ENCODE peak calls at places on chromosomes 5 and 9, in ten cellular contexts. One of them, this sample, is unnamed.

GRCh38 chr9:22084336-22085035 is 75.4 kb upstream of the CDKN2B start:
- DNase-seq in upper lobe of left lung: no peak
- DNase-seq in aorta: no peak
- DNase-seq in Panc1: no peak
- DNase-seq in endothelial cell of umbilical vein: peak; percentile 80
- DNase-seq in transverse colon: no peak
- DNase-seq in adipocyte: peak; percentile 89
- DNase-seq in naive thymus-derived CD4-positive, alpha-beta T cell: no peak
- DNase-seq in PC-9: peak; percentile 96
- DNase-seq in suprapubic skin: no peak
- DNase-seq in this sample: no peak

GRCh38 chr5:157744055-157745011 is 821 bp downstream of the LSM11 start:
- DNase-seq in upper lobe of left lung: no peak
- DNase-seq in aorta: peak; percentile 82
- DNase-seq in Panc1: no peak
- DNase-seq in endothelial cell of umbilical vein: peak; percentile 32
- DNase-seq in transverse colon: peak; percentile 23
- DNase-seq in adipocyte: peak; percentile 55
- DNase-seq in naive thymus-derived CD4-positive, alpha-beta T cell: no peak
- DNase-seq in PC-9: no peak
- DNase-seq in suprapubic skin: peak; percentile 70
- DNase-seq in this sample: peak; percentile 32

GRCh38 chr5:151743535-151743934 is 14.9 kb downstream of the ATOX1 start:
- DNase-seq in upper lobe of left lung: no peak
- DNase-seq in aorta: no peak
- DNase-seq in Panc1: no peak
- DNase-seq in endothelial cell of umbilical vein: no peak
- DNase-seq in transverse colon: no peak
- DNase-seq in adipocyte: no peak
- DNase-seq in naive thymus-derived CD4-positive, alpha-beta T cell: no peak
- DNase-seq in PC-9: no peak
- DNase-seq in suprapubic skin: no peak
- DNase-seq in this sample: no peak

GRCh38 chr9:108516391-108516790 is 339.4 kb downstream of the ACTL7B start:
- DNase-seq in upper lobe of left lung: no peak
- DNase-seq in aorta: no peak
- DNase-seq in Panc1: no peak
- DNase-seq in endothelial cell of umbilical vein: no peak
- DNase-seq in transverse colon: no peak
- DNase-seq in adipocyte: no peak
- DNase-seq in naive thymus-derived CD4-positive, alpha-beta T cell: no peak
- DNase-seq in PC-9: no peak
- DNase-seq in suprapubic skin: no peak
- DNase-seq in this sample: no peak

GRCh38 chr9:3992924-3993323 is 306.9 kb downstream of the GLIS3 start:
- DNase-seq in upper lobe of left lung: no peak
- DNase-seq in aorta: no peak
- DNase-seq in Panc1: no peak
- DNase-seq in endothelial cell of umbilical vein: peak; percentile 69
- DNase-seq in transverse colon: no peak
- DNase-seq in adipocyte: peak; percentile 66
- DNase-seq in naive thymus-derived CD4-positive, alpha-beta T cell: no peak
- DNase-seq in PC-9: no peak
- DNase-seq in suprapubic skin: no peak
- DNase-seq in this sample: no peak

GRCh38 chr5:79890871-79891249 is 100.2 kb downstream of the MTX3 start:
- DNase-seq in upper lobe of left lung: no peak
- DNase-seq in aorta: no peak
- DNase-seq in Panc1: no peak
- DNase-seq in endothelial cell of umbilical vein: no peak
- DNase-seq in transverse colon: no peak
- DNase-seq in adipocyte: no peak
- DNase-seq in naive thymus-derived CD4-positive, alpha-beta T cell: no peak
- DNase-seq in PC-9: no peak
- DNase-seq in suprapubic skin: no peak
- DNase-seq in this sample: no peak

GRCh38 chr5:151071021-151071420 is 9.8 kb downstream of the TNIP1 start:
- DNase-seq in upper lobe of left lung: no peak
- DNase-seq in aorta: no peak
- DNase-seq in Panc1: no peak
- DNase-seq in endothelial cell of umbilical vein: no peak
- DNase-seq in transverse colon: no peak
- DNase-seq in adipocyte: no peak
- DNase-seq in naive thymus-derived CD4-positive, alpha-beta T cell: no peak
- DNase-seq in PC-9: no peak
- DNase-seq in suprapubic skin: no peak
- DNase-seq in this sample: no peak

GRCh38 chr5:75091597-75091996 is 39.2 kb upstream of the GCNT4 start:
- DNase-seq in upper lobe of left lung: no peak
- DNase-seq in aorta: no peak
- DNase-seq in Panc1: no peak
- DNase-seq in endothelial cell of umbilical vein: no peak
- DNase-seq in transverse colon: no peak
- DNase-seq in adipocyte: no peak
- DNase-seq in naive thymus-derived CD4-positive, alpha-beta T cell: no peak
- DNase-seq in PC-9: no peak
- DNase-seq in suprapubic skin: no peak
- DNase-seq in this sample: no peak

GRCh38 chr5:8842906-8843590 is 702.8 kb downstream of the SEMA5A start:
- DNase-seq in upper lobe of left lung: no peak
- DNase-seq in aorta: no peak
- DNase-seq in Panc1: no peak
- DNase-seq in endothelial cell of umbilical vein: no peak
- DNase-seq in transverse colon: no peak
- DNase-seq in adipocyte: peak; percentile 39
- DNase-seq in naive thymus-derived CD4-positive, alpha-beta T cell: no peak
- DNase-seq in PC-9: no peak
- DNase-seq in suprapubic skin: no peak
- DNase-seq in this sample: no peak

GRCh38 chr5:112860929-112861637 is at the start of gene SRP19:
- DNase-seq in upper lobe of left lung: peak; percentile 91
- DNase-seq in aorta: peak; percentile 98
- DNase-seq in Panc1: peak; percentile 84
- DNase-seq in endothelial cell of umbilical vein: peak; percentile 97
- DNase-seq in transverse colon: peak; percentile 95
- DNase-seq in adipocyte: peak; percentile 100
- DNase-seq in naive thymus-derived CD4-positive, alpha-beta T cell: peak; percentile 78
- DNase-seq in PC-9: peak; percentile 93
- DNase-seq in suprapubic skin: peak; percentile 96
- DNase-seq in this sample: peak; percentile 94

GRCh38 chr5:169494383-169495251 is 89.0 kb upstream of the SPDL1 start:
- DNase-seq in upper lobe of left lung: no peak
- DNase-seq in aorta: no peak
- DNase-seq in Panc1: no peak
- DNase-seq in endothelial cell of umbilical vein: peak; percentile 5
- DNase-seq in transverse colon: no peak
- DNase-seq in adipocyte: no peak
- DNase-seq in naive thymus-derived CD4-positive, alpha-beta T cell: no peak
- DNase-seq in PC-9: no peak
- DNase-seq in suprapubic skin: no peak
- DNase-seq in this sample: no peak

GRCh38 chr9:19184144-19184917 is 46.2 kb upstream of the DENND4C start:
- DNase-seq in upper lobe of left lung: no peak
- DNase-seq in aorta: peak; percentile 87
- DNase-seq in Panc1: no peak
- DNase-seq in endothelial cell of umbilical vein: peak; percentile 92
- DNase-seq in transverse colon: peak; percentile 80
- DNase-seq in adipocyte: peak; percentile 90
- DNase-seq in naive thymus-derived CD4-positive, alpha-beta T cell: peak; percentile 32
- DNase-seq in PC-9: peak; percentile 84
- DNase-seq in suprapubic skin: peak; percentile 93
- DNase-seq in this sample: no peak

GRCh38 chr5:127518319-127518621 is 830 bp downstream of the PRRC1 start:
- DNase-seq in upper lobe of left lung: no peak
- DNase-seq in aorta: no peak
- DNase-seq in Panc1: no peak
- DNase-seq in endothelial cell of umbilical vein: no peak
- DNase-seq in transverse colon: no peak
- DNase-seq in adipocyte: no peak
- DNase-seq in naive thymus-derived CD4-positive, alpha-beta T cell: no peak
- DNase-seq in PC-9: no peak
- DNase-seq in suprapubic skin: no peak
- DNase-seq in this sample: peak; percentile 51

GRCh38 chr9:84668204-84669007 is 1.1 kb upstream of the NTRK2 start:
- DNase-seq in upper lobe of left lung: peak; percentile 93
- DNase-seq in aorta: peak; percentile 94
- DNase-seq in Panc1: no peak
- DNase-seq in endothelial cell of umbilical vein: peak; percentile 52
- DNase-seq in transverse colon: peak; percentile 60
- DNase-seq in adipocyte: peak; percentile 62
- DNase-seq in naive thymus-derived CD4-positive, alpha-beta T cell: no peak
- DNase-seq in PC-9: no peak
- DNase-seq in suprapubic skin: peak; percentile 68
- DNase-seq in this sample: peak; percentile 34

GRCh38 chr5:119353213-119353612 is 2.6 kb upstream of the TNFAIP8 start:
- DNase-seq in upper lobe of left lung: no peak
- DNase-seq in aorta: no peak
- DNase-seq in Panc1: no peak
- DNase-seq in endothelial cell of umbilical vein: no peak
- DNase-seq in transverse colon: no peak
- DNase-seq in adipocyte: no peak
- DNase-seq in naive thymus-derived CD4-positive, alpha-beta T cell: no peak
- DNase-seq in PC-9: no peak
- DNase-seq in suprapubic skin: no peak
- DNase-seq in this sample: peak; percentile 22

GRCh38 chr5:143355710-143356109 is 47.8 kb downstream of the NR3C1 start:
- DNase-seq in upper lobe of left lung: no peak
- DNase-seq in aorta: no peak
- DNase-seq in Panc1: peak; percentile 72
- DNase-seq in endothelial cell of umbilical vein: peak; percentile 94
- DNase-seq in transverse colon: peak; percentile 46
- DNase-seq in adipocyte: peak; percentile 86
- DNase-seq in naive thymus-derived CD4-positive, alpha-beta T cell: no peak
- DNase-seq in PC-9: peak; percentile 86
- DNase-seq in suprapubic skin: peak; percentile 81
- DNase-seq in this sample: peak; percentile 16

GRCh38 chr5:160188151-160188967 is 40.9 kb upstream of the FABP6 start:
- DNase-seq in upper lobe of left lung: peak; percentile 89
- DNase-seq in aorta: peak; percentile 75
- DNase-seq in Panc1: no peak
- DNase-seq in endothelial cell of umbilical vein: peak; percentile 32
- DNase-seq in transverse colon: peak; percentile 44
- DNase-seq in adipocyte: peak; percentile 79
- DNase-seq in naive thymus-derived CD4-positive, alpha-beta T cell: no peak
- DNase-seq in PC-9: peak; percentile 78
- DNase-seq in suprapubic skin: peak; percentile 74
- DNase-seq in this sample: no peak

GRCh38 chr5:81631124-81631523 is 119.8 kb downstream of the SSBP2 start:
- DNase-seq in upper lobe of left lung: no peak
- DNase-seq in aorta: no peak
- DNase-seq in Panc1: no peak
- DNase-seq in endothelial cell of umbilical vein: no peak
- DNase-seq in transverse colon: peak; percentile 8
- DNase-seq in adipocyte: no peak
- DNase-seq in naive thymus-derived CD4-positive, alpha-beta T cell: no peak
- DNase-seq in PC-9: no peak
- DNase-seq in suprapubic skin: no peak
- DNase-seq in this sample: no peak

GRCh38 chr9:94169978-94170377 is 85.7 kb downstream of the PTPDC1 start:
- DNase-seq in upper lobe of left lung: no peak
- DNase-seq in aorta: no peak
- DNase-seq in Panc1: no peak
- DNase-seq in endothelial cell of umbilical vein: no peak
- DNase-seq in transverse colon: no peak
- DNase-seq in adipocyte: no peak
- DNase-seq in naive thymus-derived CD4-positive, alpha-beta T cell: no peak
- DNase-seq in PC-9: no peak
- DNase-seq in suprapubic skin: no peak
- DNase-seq in this sample: no peak
- H3K4me1 ChIP-seq in upper lobe of left lung: peaks cover 77% of the 10 kb centered on the region
- H3K4me1 ChIP-seq in aorta: peaks cover 3% of the 10 kb centered on the region
- H3K4me1 ChIP-seq in Panc1: peaks cover 26% of the 10 kb centered on the region
- H3K4me1 ChIP-seq in endothelial cell of umbilical vein: peaks cover 53% of the 10 kb centered on the region
- H3K4me1 ChIP-seq in transverse colon: peaks cover 9% of the 10 kb centered on the region
- H3K4me1 ChIP-seq in adipocyte: peaks cover 66% of the 10 kb centered on the region
- H3K4me1 ChIP-seq in naive thymus-derived CD4-positive, alpha-beta T cell: peaks cover 54% of the 10 kb centered on the region
- H3K4me1 ChIP-seq in PC-9: peaks cover 35% of the 10 kb centered on the region
- H3K4me1 ChIP-seq in suprapubic skin: peaks cover 76% of the 10 kb centered on the region
- H3K4me1 ChIP-seq in this sample: peaks cover 31% of the 10 kb centered on the region

GRCh38 chr5:168249923-168250322 is 41.5 kb upstream of the WWC1 start:
- DNase-seq in upper lobe of left lung: no peak
- DNase-seq in aorta: no peak
- DNase-seq in Panc1: no peak
- DNase-seq in endothelial cell of umbilical vein: no peak
- DNase-seq in transverse colon: no peak
- DNase-seq in adipocyte: no peak
- DNase-seq in naive thymus-derived CD4-positive, alpha-beta T cell: no peak
- DNase-seq in PC-9: no peak
- DNase-seq in suprapubic skin: no peak
- DNase-seq in this sample: no peak
- H3K36me3 ChIP-seq in upper lobe of left lung: no peaks in the 10 kb centered on the region
- H3K36me3 ChIP-seq in aorta: no peaks in the 10 kb centered on the region
- H3K36me3 ChIP-seq in Panc1: no peaks in the 10 kb centered on the region
- H3K36me3 ChIP-seq in endothelial cell of umbilical vein: no peaks in the 10 kb centered on the region
- H3K36me3 ChIP-seq in transverse colon: no peaks in the 10 kb centered on the region
- H3K36me3 ChIP-seq in adipocyte: no peaks in the 10 kb centered on the region
- H3K36me3 ChIP-seq in naive thymus-derived CD4-positive, alpha-beta T cell: no peaks in the 10 kb centered on the region
- H3K36me3 ChIP-seq in PC-9: no peaks in the 10 kb centered on the region
- H3K36me3 ChIP-seq in suprapubic skin: no peaks in the 10 kb centered on the region
- H3K36me3 ChIP-seq in this sample: no peaks in the 10 kb centered on the region

DNA sequence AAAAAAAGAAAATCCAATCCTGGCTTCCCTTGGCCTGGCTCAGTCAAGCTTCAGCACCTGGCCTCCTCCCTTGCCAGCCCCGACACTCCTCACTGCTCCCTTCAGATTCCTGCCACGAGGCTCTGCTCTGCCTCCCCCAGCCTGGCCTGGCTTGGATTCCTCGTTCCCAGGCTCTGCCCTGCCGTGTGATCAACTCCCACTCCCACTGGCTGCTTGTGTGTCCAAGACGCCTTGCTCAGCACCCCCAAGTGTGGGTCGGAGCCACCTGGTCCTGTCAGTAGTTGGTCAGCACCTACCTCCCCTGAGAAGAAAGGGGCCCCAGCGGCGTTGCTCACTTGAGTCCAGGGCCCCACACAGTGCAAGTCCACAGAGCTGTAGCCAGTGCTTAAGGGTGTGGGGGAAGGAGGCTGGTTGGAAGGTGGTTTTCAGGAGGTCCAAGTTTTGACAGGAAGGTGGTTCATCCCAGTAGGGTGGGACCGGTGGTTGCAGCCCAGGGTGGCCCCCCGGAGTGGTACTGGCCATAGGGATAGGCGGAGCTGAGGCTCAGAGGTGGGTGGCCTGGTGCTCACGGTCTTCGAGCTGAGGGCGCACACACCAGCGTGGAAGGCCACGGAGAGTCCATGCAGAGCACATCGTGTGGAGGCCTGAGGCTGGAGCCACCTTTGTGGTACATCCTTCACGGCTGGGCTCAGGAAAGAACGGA is 46.4 kb downstream of the JADE2 start:
- DNase-seq in upper lobe of left lung: no peak
- DNase-seq in aorta: no peak
- DNase-seq in Panc1: no peak
- DNase-seq in endothelial cell of umbilical vein: no peak
- DNase-seq in transverse colon: no peak
- DNase-seq in adipocyte: no peak
- DNase-seq in naive thymus-derived CD4-positive, alpha-beta T cell: no peak
- DNase-seq in PC-9: no peak
- DNase-seq in suprapubic skin: no peak
- DNase-seq in this sample: no peak
- H3K4me1 ChIP-seq in upper lobe of left lung: peaks cover 33% of the 10 kb centered on the region
- H3K4me1 ChIP-seq in aorta: no peaks in the 10 kb centered on the region
- H3K4me1 ChIP-seq in Panc1: peaks cover 25% of the 10 kb centered on the region
- H3K4me1 ChIP-seq in endothelial cell of umbilical vein: peaks cover 36% of the 10 kb centered on the region
- H3K4me1 ChIP-seq in transverse colon: peaks cover 13% of the 10 kb centered on the region
- H3K4me1 ChIP-seq in adipocyte: peaks cover 36% of the 10 kb centered on the region
- H3K4me1 ChIP-seq in naive thymus-derived CD4-positive, alpha-beta T cell: peaks cover 3% of the 10 kb centered on the region
- H3K4me1 ChIP-seq in PC-9: no peaks in the 10 kb centered on the region
- H3K4me1 ChIP-seq in suprapubic skin: peaks cover 29% of the 10 kb centered on the region
- H3K4me1 ChIP-seq in this sample: no peaks in the 10 kb centered on the region

GRCh38 chr5:132901036-132901435 is 27.6 kb downstream of the LEAP2 start:
- DNase-seq in upper lobe of left lung: no peak
- DNase-seq in aorta: no peak
- DNase-seq in Panc1: no peak
- DNase-seq in endothelial cell of umbilical vein: no peak
- DNase-seq in transverse colon: no peak
- DNase-seq in adipocyte: no peak
- DNase-seq in naive thymus-derived CD4-positive, alpha-beta T cell: no peak
- DNase-seq in PC-9: no peak
- DNase-seq in suprapubic skin: no peak
- DNase-seq in this sample: peak; percentile 74
- H3K36me3 ChIP-seq in upper lobe of left lung: peaks cover 68% of the 10 kb centered on the region
- H3K36me3 ChIP-seq in aorta: peaks cover 5% of the 10 kb centered on the region
- H3K36me3 ChIP-seq in Panc1: peaks cover 38% of the 10 kb centered on the region
- H3K36me3 ChIP-seq in endothelial cell of umbilical vein: peaks cover 21% of the 10 kb centered on the region
- H3K36me3 ChIP-seq in transverse colon: no peaks in the 10 kb centered on the region
- H3K36me3 ChIP-seq in adipocyte: peaks cover 72% of the 10 kb centered on the region
- H3K36me3 ChIP-seq in naive thymus-derived CD4-positive, alpha-beta T cell: peaks cover 35% of the 10 kb centered on the region
- H3K36me3 ChIP-seq in PC-9: peaks cover 32% of the 10 kb centered on the region
- H3K36me3 ChIP-seq in suprapubic skin: peaks cover 55% of the 10 kb centered on the region
- H3K36me3 ChIP-seq in this sample: peaks cover 24% of the 10 kb centered on the region

This sample was measured in HAP-1.